ENCODE peak calls at places on chromosomes 6 and 20, in seven cellular contexts. W is B cell, T is HS-27A, L is NCI-H748 treated with DMSO at 0.1 percent for 48 hours, H is amygdala, A is GM23248, M is NCI-H1417. V is an unnamed sample.

GRCh38 chr20:17501701-17502100 is 29.5 kb downstream of the BFSP1 start:
- DNase-seq in L (no peak), T (no peak), A (no peak), H (no peak), M (no peak), W (no peak), V (no peak)

GRCh38 chr20:17638835-17639407 is 43.1 kb downstream of the RRBP1 start:
- DNase-seq in L (no peak), H (no peak), W (no peak), A (no peak), T (no peak), M (no peak), V (no peak)

GRCh38 chr6:126701799-126702198 is 361.9 kb downstream of the CENPW start:
- DNase-seq in L (no peak), H (no peak), T (no peak), M (no peak), W (no peak), A (peak; percentile 29), V (no peak)

GRCh38 chr6:129936329-129937165 is 75.4 kb upstream of the TMEM244 start:
- DNase-seq in L (no peak), A (peak; percentile 78), H (no peak), M (peak; percentile 74), W (peak; percentile 65), T (peak; percentile 59), V (peak; percentile 11)

GRCh38 chr20:62143976-62144825 is 632 bp downstream of the SS18L1 start:
- DNase-seq in A (peak; percentile 88), M (peak; percentile 59), T (no peak), W (peak; percentile 63), H (no peak), L (no peak), V (no peak)

GRCh38 chr20:4328541-4328940 is 313.2 kb upstream of the RNF24 start:
- DNase-seq in M (no peak), A (peak; percentile 59), W (no peak), T (no peak), H (no peak), L (no peak), V (no peak)

GRCh38 chr20:37364927-37365272 is 19.0 kb downstream of the SRC start:
- DNase-seq in M (peak; percentile 24), W (no peak), T (no peak), H (no peak), A (no peak), L (no peak), V (no peak)

GRCh38 chr20:51376121-51376520 is 166.4 kb downstream of the NFATC2 start:
- DNase-seq in A (no peak), M (no peak), W (no peak), L (no peak), T (no peak), H (no peak), V (no peak)

GRCh38 chr6:130680118-130680517 is 147.1 kb upstream of the SMLR1 start:
- DNase-seq in H (no peak), L (no peak), M (no peak), A (peak; percentile 73), T (no peak), W (no peak), V (no peak)

GRCh38 chr20:62423326-62423706 is 4.0 kb downstream of the RBBP8NL start:
- DNase-seq in H (no peak), L (no peak), M (no peak), T (no peak), W (no peak), A (no peak), V (no peak)

GRCh38 chr6:7112741-7113313 is 5.1 kb downstream of the RREB1 start:
- DNase-seq in L (peak; percentile 45), A (peak; percentile 68), T (no peak), W (peak; percentile 73), H (no peak), M (peak; percentile 57), V (no peak)

GRCh38 chr20:45073182-45073581 is 27.7 kb downstream of the KCNS1 start:
- DNase-seq in T (no peak), A (no peak), L (no peak), W (no peak), M (no peak), H (no peak), V (no peak)

GRCh38 chr6:4130357-4130987 is 4.9 kb downstream of the ECI2 start:
- DNase-seq in H (no peak), A (no peak), W (no peak), M (no peak), T (no peak), L (no peak), V (no peak)

GRCh38 chr6:143592335-143592734 is 80.8 kb upstream of the FUCA2 start:
- DNase-seq in A (peak; percentile 17), M (peak; percentile 15), H (no peak), L (no peak), T (peak; percentile 15), W (no peak), V (no peak)

GRCh38 chr6:11974089-11974488 is 38.0 kb upstream of the HIVEP1 start:
- DNase-seq in A (peak; percentile 57), W (no peak), H (no peak), M (no peak), T (no peak), L (no peak), V (no peak)

GRCh38 chr20:45019764-45020126 is 53.4 kb downstream of the STK4 start:
- DNase-seq in L (no peak), M (no peak), T (no peak), W (no peak), A (no peak), H (no peak), V (no peak)

GRCh38 chr6:35036059-35036827 is 104.9 kb downstream of the TCP11 start:
- DNase-seq in M (peak; percentile 82), W (no peak), T (no peak), H (no peak), A (no peak), L (peak; percentile 49), V (no peak)

GRCh38 chr6:71889366-71889765 is 3.0 kb downstream of the RIMS1 start:
- DNase-seq in W (no peak), M (no peak), A (no peak), T (no peak), H (no peak), L (no peak), V (no peak)

GRCh38 chr20:50182336-50182735 is 8.3 kb upstream of the CEBPB start:
- DNase-seq in L (no peak), A (no peak), W (no peak), H (no peak), T (no peak), M (no peak), V (no peak)

GRCh38 chr6:158854214-158855101 is 35.3 kb upstream of the EZR start:
- DNase-seq in W (peak; percentile 35), M (no peak), T (no peak), H (no peak), A (peak; percentile 49), L (no peak), V (no peak)

GRCh38 chr6:161442381-161442858 is 168.6 kb upstream of the AGPAT4 start:
- DNase-seq in H (no peak), T (no peak), L (no peak), W (no peak), M (no peak), A (no peak), V (no peak)

GRCh38 chr6:42185597-42185996 is 9.2 kb downstream of the GUCA1B start:
- DNase-seq in T (no peak), L (no peak), H (no peak), M (no peak), A (no peak), W (no peak), V (no peak)